ENCODE peak calls at places on chromosome 13, in eight cellular contexts. O is T-cell; L is HTR-8/SVneo; Z is ELR; E is effector memory CD4-positive, alpha-beta T cell; R is EL; U is activated T-helper 1 cell treated with anti-CD3 and anti-CD28 coated beads, Interleukin-2, amount 50 U/mL, for 16 hours; V is Right ventricle myocardium superior. B is an unnamed sample.

GRCh38 chr13:75161804-75162203 is 320.2 kb downstream of the TBC1D4 start:
- DNase-seq in Z (no peak), R (no peak), L (no peak), O (no peak), V (no peak), U (no peak), E (no peak), B (no peak)

GRCh38 chr13:65472336-65472735 is 1757.8 kb downstream of the PCDH9 start:
- DNase-seq in U (no peak), R (peak; percentile 43), L (no peak), Z (peak; percentile 7), V (no peak), O (no peak), E (no peak), B (no peak)

GRCh38 chr13:45046445-45046844 is 57.1 kb downstream of the GPALPP1 start:
- DNase-seq in Z (no peak), L (no peak), U (no peak), R (no peak), V (no peak), O (no peak), E (no peak), B (no peak)

GRCh38 chr13:43846496-43846895 is 33.0 kb downstream of the CCDC122 start:
- DNase-seq in O (no peak), V (no peak), E (no peak), U (no peak), Z (no peak), R (peak; percentile 8), L (no peak), B (no peak)

GRCh38 chr13:50123515-50123861 is 108.2 kb downstream of the KCNRG start:
- DNase-seq in U (no peak), V (no peak), Z (no peak), L (no peak), E (no peak), O (no peak), R (no peak), B (no peak)

GRCh38 chr13:37097008-37097579 is 8.4 kb downstream of the CSNK1A1L start:
- DNase-seq in L (no peak), E (no peak), Z (peak; percentile 9), U (no peak), R (peak; percentile 29), V (no peak), O (no peak), B (no peak)

GRCh38 chr13:49540552-49540951 is 44.8 kb downstream of the PHF11 start:
- DNase-seq in O (no peak), Z (peak; percentile 36), L (no peak), E (no peak), U (no peak), V (no peak), R (no peak), B (peak; percentile 10)

GRCh38 chr13:35648109-35648508 is 171.6 kb upstream of the MAB21L1 start:
- DNase-seq in V (no peak), O (no peak), U (no peak), L (no peak), R (peak; percentile 13), Z (no peak), E (no peak), B (no peak)

GRCh38 chr13:81223784-81224501 is 883.0 kb upstream of the SPRY2 start:
- DNase-seq in Z (no peak), E (no peak), L (no peak), V (no peak), R (no peak), U (no peak), O (no peak), B (no peak)

GRCh38 chr13:114067886-114068722 is 64.3 kb downstream of the RASA3 start:
- DNase-seq in L (no peak), V (peak; percentile 45), E (no peak), Z (no peak), U (no peak), R (no peak), O (peak; percentile 49), B (peak; percentile 47)

GRCh38 chr13:88919970-88920628 is 1248.9 kb downstream of the SLITRK5 start:
- DNase-seq in V (no peak), R (no peak), L (no peak), Z (no peak), U (no peak), E (no peak), O (no peak), B (peak; percentile 44)

GRCh38 chr13:33997574-33997973 is 179.6 kb downstream of the RFC3 start:
- DNase-seq in U (no peak), O (no peak), L (no peak), Z (no peak), V (no peak), E (no peak), R (no peak), B (no peak)

GRCh38 chr13:113816248-113816924 is 47.5 kb downstream of the GAS6 start:
- DNase-seq in E (no peak), V (peak; percentile 45), L (no peak), U (no peak), O (no peak), R (no peak), Z (peak; percentile 44), B (no peak)

GRCh38 chr13:97226788-97227627 is 4.9 kb downstream of the MBNL2 start:
- DNase-seq in L (no peak), O (peak; percentile 25), U (no peak), V (no peak), E (peak; percentile 47), R (peak; percentile 46), Z (no peak), B (peak; percentile 62)

B was measured in CD4-positive, alpha-beta memory T cell.